ENCODE peak calls at places on chromosomes 16 and 17, in four cellular contexts. One of them, this sample, is unnamed.
A peak's percentile ranks its signal among the peaks of the same experiment; 100 is the strongest.

GRCh38 chr17:49783051-49783715 is 5.3 kb upstream of the KAT7 start:
- DNase-seq in K562: no peak
- DNase-seq in SK-N-SH: no peak
- DNase-seq in HepG2: no peak
- DNase-seq in this sample: no peak

GRCh38 chr17:10557422-10557821 is 8.0 kb upstream of the MYH2 start:
- DNase-seq in K562: no peak
- DNase-seq in SK-N-SH: no peak
- DNase-seq in HepG2: no peak
- DNase-seq in this sample: no peak

GRCh38 chr17:19943026-19943425 is 34.6 kb downstream of the AKAP10 start:
- DNase-seq in K562: no peak
- DNase-seq in SK-N-SH: no peak
- DNase-seq in HepG2: no peak
- DNase-seq in this sample: no peak

GRCh38 chr17:77914440-77915254 is 43.9 kb upstream of the TNRC6C start:
- DNase-seq in K562: no peak
- DNase-seq in SK-N-SH: no peak
- DNase-seq in HepG2: no peak
- DNase-seq in this sample: peak; percentile 7

GRCh38 chr17:76179496-76180467 is 38.7 kb upstream of the FOXJ1 start:
- DNase-seq in K562: peak; percentile 49
- DNase-seq in SK-N-SH: no peak
- DNase-seq in HepG2: no peak
- DNase-seq in this sample: no peak

GRCh38 chr16:51540259-51540658 is 389.2 kb upstream of the SALL1 start:
- DNase-seq in K562: no peak
- DNase-seq in SK-N-SH: no peak
- DNase-seq in HepG2: no peak
- DNase-seq in this sample: no peak

GRCh38 chr17:14302421-14303099 is 1.7 kb downstream of the HS3ST3B1 start:
- DNase-seq in K562: peak; percentile 59
- DNase-seq in SK-N-SH: peak; percentile 92
- DNase-seq in HepG2: peak; percentile 48
- DNase-seq in this sample: peak; percentile 41

GRCh38 chr17:40167685-40168261 is 9.5 kb upstream of the RAPGEFL1 start:
- DNase-seq in K562: no peak
- DNase-seq in SK-N-SH: no peak
- DNase-seq in HepG2: no peak
- DNase-seq in this sample: no peak

GRCh38 chr17:50511058-50511457 is 2.8 kb downstream of the MYCBPAP start:
- DNase-seq in K562: no peak
- DNase-seq in SK-N-SH: no peak
- DNase-seq in HepG2: no peak
- DNase-seq in this sample: no peak

GRCh38 chr17:75105269-75106080 is 4.3 kb upstream of the ARMC7 start:
- DNase-seq in K562: peak; percentile 69
- DNase-seq in SK-N-SH: peak; percentile 91
- DNase-seq in HepG2: peak; percentile 55
- DNase-seq in this sample: no peak

GRCh38 chr17:16872836-16873653 is 98.9 kb downstream of the TNFRSF13B start:
- DNase-seq in K562: peak; percentile 84
- DNase-seq in SK-N-SH: peak; percentile 83
- DNase-seq in HepG2: no peak
- DNase-seq in this sample: peak; percentile 45

GRCh38 chr17:10117581-10118001 is 80.8 kb downstream of the GAS7 start:
- DNase-seq in K562: no peak
- DNase-seq in SK-N-SH: no peak
- DNase-seq in HepG2: peak; percentile 9
- DNase-seq in this sample: no peak

GRCh38 chr17:57593739-57594462 is 151.2 kb downstream of the CCDC182 start:
- DNase-seq in K562: no peak
- DNase-seq in SK-N-SH: no peak
- DNase-seq in HepG2: no peak
- DNase-seq in this sample: no peak

GRCh38 chr17:43952351-43952723 is 1.4 kb downstream of the PYY start:
- DNase-seq in K562: peak; percentile 42
- DNase-seq in SK-N-SH: no peak
- DNase-seq in HepG2: no peak
- DNase-seq in this sample: no peak

GRCh38 chr16:81697321-81697885 is 81.7 kb upstream of the PLCG2 start:
- DNase-seq in K562: peak; percentile 68
- DNase-seq in SK-N-SH: peak; percentile 61
- DNase-seq in HepG2: peak; percentile 45
- DNase-seq in this sample: peak; percentile 51

GRCh38 chr17:80596760-80597608 is 52.3 kb downstream of the RPTOR start:
- DNase-seq in K562: no peak
- DNase-seq in SK-N-SH: no peak
- DNase-seq in HepG2: no peak
- DNase-seq in this sample: no peak
- H3K4me2 ChIP-seq in K562: no peak overlapping the region
- H3K4me2 ChIP-seq in SK-N-SH: no peak overlapping the region
- H3K4me2 ChIP-seq in HepG2: no peak overlapping the region
- H3K4me2 ChIP-seq in this sample: no peak overlapping the region

GRCh38 chr17:6831662-6832263 is at the start of gene TEKT1:
- DNase-seq in K562: peak; percentile 22
- DNase-seq in SK-N-SH: peak; percentile 45
- DNase-seq in HepG2: peak; percentile 77
- DNase-seq in this sample: no peak
- TF ChIP-seq ELF1 in K562: no peak
- TF ChIP-seq ELF1 in SK-N-SH: no peak
- TF ChIP-seq ELF1 in HepG2: no peak
- TF ChIP-seq ELF1 in this sample: no peak

DNA sequence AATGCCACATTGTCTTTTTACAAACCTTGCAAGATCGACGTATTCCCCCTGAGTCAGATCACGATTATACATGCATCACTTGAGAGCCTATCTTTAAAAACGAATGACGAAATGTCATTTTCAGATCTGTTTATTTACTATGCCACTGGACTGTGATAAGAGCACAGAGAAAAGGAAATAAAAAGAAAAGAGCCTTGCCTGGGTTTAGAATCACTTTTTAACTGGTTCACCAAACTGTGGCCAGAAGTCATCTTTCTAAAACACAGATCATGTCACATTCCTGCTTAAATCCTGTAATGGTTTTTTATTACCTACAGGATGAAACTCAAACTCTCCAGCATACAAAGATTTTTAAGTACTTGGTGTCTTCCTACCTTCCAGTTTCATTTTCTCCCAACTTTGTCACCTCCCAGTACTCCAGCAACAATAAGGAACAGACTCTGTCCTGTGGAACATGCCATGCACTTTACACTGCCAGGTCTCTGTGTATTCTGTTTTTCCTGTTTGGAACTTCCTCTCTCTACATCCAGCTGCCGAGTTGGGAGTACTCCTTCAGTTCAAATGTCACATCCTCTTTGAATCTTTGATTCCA is 91.5 kb downstream of the SNX11 start:
- DNase-seq in K562: no peak
- DNase-seq in SK-N-SH: no peak
- DNase-seq in HepG2: no peak
- DNase-seq in this sample: no peak
- H3K4me2 ChIP-seq in K562: no peak overlapping the region
- H3K4me2 ChIP-seq in SK-N-SH: no peak overlapping the region
- H3K4me2 ChIP-seq in HepG2: no peak overlapping the region
- H3K4me2 ChIP-seq in this sample: peak overlapping the region; percentile 48

DNA sequence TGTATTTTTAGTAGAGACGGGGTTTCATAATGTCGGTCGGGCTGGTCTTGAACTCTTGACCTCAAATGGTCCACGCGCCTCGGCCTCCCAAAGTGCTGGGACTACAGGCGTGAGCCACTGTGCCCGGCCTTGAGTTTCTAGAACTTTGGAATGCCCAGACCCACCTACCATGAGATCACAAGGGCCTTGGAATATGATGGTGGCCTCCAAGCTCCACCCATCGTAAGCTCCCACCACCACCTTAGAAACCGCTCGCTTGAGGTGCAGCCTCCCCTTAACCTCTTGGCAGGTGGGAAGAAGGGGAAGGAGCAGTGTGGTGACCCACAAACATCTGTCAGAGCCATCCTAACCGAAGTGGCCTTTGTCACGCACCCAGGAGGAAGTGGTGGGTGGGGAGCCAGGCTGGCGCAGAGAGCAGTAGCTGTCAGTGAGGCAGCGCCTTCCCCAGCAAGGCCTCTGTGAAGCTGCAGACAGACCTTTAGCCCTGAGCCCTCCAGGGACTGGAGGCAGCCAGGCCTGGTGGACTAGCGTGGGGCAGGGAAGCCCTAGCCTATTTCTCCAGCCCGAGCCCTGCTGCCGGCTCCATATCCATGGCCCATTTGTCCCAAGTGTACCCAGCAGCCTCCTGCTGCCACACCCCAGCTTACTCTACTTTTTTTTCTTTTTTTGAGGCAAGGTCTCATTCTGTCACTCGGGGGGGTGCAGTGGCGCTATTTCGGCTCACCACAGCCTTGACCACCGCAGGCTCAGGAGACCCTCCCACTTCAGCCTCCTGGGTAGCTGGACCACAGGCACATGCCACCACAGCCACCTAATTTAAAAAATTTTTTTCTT is 13.1 kb upstream of the SEPHS2 start:
- DNase-seq in K562: no peak
- DNase-seq in SK-N-SH: no peak
- DNase-seq in HepG2: peak; percentile 63
- DNase-seq in this sample: no peak
- TF ChIP-seq ELF1 in K562: no peak
- TF ChIP-seq ELF1 in SK-N-SH: no peak
- TF ChIP-seq ELF1 in HepG2: peak; percentile 35
- TF ChIP-seq ELF1 in this sample: no peak

GRCh38 chr17:62805234-62805633 is 2.9 kb downstream of the MARCHF10 start:
- DNase-seq in K562: no peak
- DNase-seq in SK-N-SH: no peak
- DNase-seq in HepG2: no peak
- DNase-seq in this sample: no peak
- H3K4me2 ChIP-seq in K562: no peak overlapping the region
- H3K4me2 ChIP-seq in SK-N-SH: no peak overlapping the region
- H3K4me2 ChIP-seq in HepG2: no peak overlapping the region
- H3K4me2 ChIP-seq in this sample: no peak overlapping the region

DNA sequence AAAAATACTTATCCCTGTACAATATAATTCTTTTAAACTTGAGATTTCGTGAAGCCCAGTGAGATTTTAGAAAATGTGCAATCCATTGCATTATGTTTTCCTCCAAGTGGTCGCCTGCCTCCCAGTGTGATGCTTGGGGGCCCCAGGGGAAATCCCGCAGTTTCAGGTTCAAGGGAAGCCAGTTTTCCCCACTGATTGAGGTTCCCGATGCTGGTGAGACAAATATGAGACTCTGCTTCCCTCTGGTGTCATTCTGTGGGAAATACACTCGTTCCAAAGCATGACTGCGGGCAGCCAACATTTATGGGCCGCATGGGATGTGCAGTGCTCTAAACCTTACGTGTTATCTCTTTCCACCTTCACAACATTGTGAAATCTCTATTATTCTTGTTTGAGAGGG is 200.8 kb downstream of the PRKCB start:
- DNase-seq in K562: peak; percentile 39
- DNase-seq in SK-N-SH: peak; percentile 79
- DNase-seq in HepG2: peak; percentile 46
- DNase-seq in this sample: peak; percentile 29
- TF ChIP-seq ELF1 in K562: no peak
- TF ChIP-seq ELF1 in SK-N-SH: no peak
- TF ChIP-seq ELF1 in HepG2: no peak
- TF ChIP-seq ELF1 in this sample: no peak

GRCh38 chr16:67406628-67407027 is 9.6 kb downstream of the ZDHHC1 start:
- DNase-seq in K562: no peak
- DNase-seq in SK-N-SH: peak; percentile 54
- DNase-seq in HepG2: no peak
- DNase-seq in this sample: no peak

GRCh38 chr16:67404740-67405226 is 11.5 kb upstream of the TPPP3 start:
- DNase-seq in K562: no peak
- DNase-seq in SK-N-SH: no peak
- DNase-seq in HepG2: no peak
- DNase-seq in this sample: peak; percentile 89

GRCh38 chr16:67405336-67405735 is 10.9 kb downstream of the ZDHHC1 start:
- DNase-seq in K562: no peak
- DNase-seq in SK-N-SH: no peak
- DNase-seq in HepG2: no peak
- DNase-seq in this sample: no peak

GRCh38 chr16:67406111-67406593 is 10.1 kb downstream of the ZDHHC1 start:
- DNase-seq in K562: no peak
- DNase-seq in SK-N-SH: no peak
- DNase-seq in HepG2: no peak
- DNase-seq in this sample: no peak

GRCh38 chr16:67403976-67404555 is 10.8 kb upstream of the TPPP3 start:
- DNase-seq in K562: peak; percentile 38
- DNase-seq in SK-N-SH: no peak
- DNase-seq in HepG2: no peak
- DNase-seq in this sample: no peak
- H3K4me2 ChIP-seq in K562: no peak overlapping the region
- H3K4me2 ChIP-seq in SK-N-SH: no peak overlapping the region
- H3K4me2 ChIP-seq in HepG2: no peak overlapping the region
- H3K4me2 ChIP-seq in this sample: peak overlapping the region; percentile 78

GRCh38 chr16:62950351-62950750 is 914.1 kb upstream of the CDH8 start:
- DNase-seq in K562: no peak
- DNase-seq in SK-N-SH: no peak
- DNase-seq in HepG2: no peak
- DNase-seq in this sample: no peak
- TF ChIP-seq ELF1 in K562: no peak
- TF ChIP-seq ELF1 in SK-N-SH: no peak
- TF ChIP-seq ELF1 in HepG2: no peak
- TF ChIP-seq ELF1 in this sample: no peak

GRCh38 chr16:21652451-21652850 is at the start of gene IGSF6:
- DNase-seq in K562: no peak
- DNase-seq in SK-N-SH: no peak
- DNase-seq in HepG2: no peak
- DNase-seq in this sample: no peak
- H3K4me2 ChIP-seq in K562: no peak within 1 kb of the TSS
- H3K4me2 ChIP-seq in SK-N-SH: no peak within 1 kb of the TSS
- H3K4me2 ChIP-seq in HepG2: no peak within 1 kb of the TSS
- H3K4me2 ChIP-seq in this sample: no peak within 1 kb of the TSS

This sample was measured in HCT116.